ENCODE peak calls at places on chromosome 17, in six cellular contexts. Q, R, K, W, C and Y are unnamed samples.

GRCh38 chr17:77392376-77393273 is 251.9 kb downstream of the SEC14L1 start:
- DNase-seq in C (no peak), R (no peak), Q (peak), K (peak), W (no peak), Y (peak)

GRCh38 chr17:71423871-71424546 is 696.8 kb upstream of the SOX9 start:
- DNase-seq in Q (no peak), C (peak), K (no peak), W (no peak), R (peak), Y (no peak)

GRCh38 chr17:37310940-37311339 is 64.8 kb upstream of the C17orf78 start:
- DNase-seq in R (no peak), C (peak), K (no peak), W (no peak), Q (no peak), Y (no peak)

GRCh38 chr17:8964801-8965393 is 610 bp downstream of the PIK3R5 start:
- DNase-seq in K (no peak), W (peak), C (no peak), R (no peak), Q (peak), Y (no peak)

GRCh38 chr17:76426853-76427252 is 26.1 kb downstream of the UBE2O start:
- DNase-seq in K (no peak), W (no peak), C (no peak), R (no peak), Q (no peak), Y (no peak)

GRCh38 chr17:50100480-50100883 is 5.3 kb downstream of the PDK2 start:
- DNase-seq in C (no peak), Q (no peak), R (no peak), W (no peak), K (no peak), Y (no peak)

GRCh38 chr17:66967867-66968543 is 3.5 kb downstream of the CACNG4 start:
- DNase-seq in Q (no peak), K (no peak), C (no peak), W (no peak), R (no peak), Y (no peak)

GRCh38 chr17:67011527-67012175 is 32.7 kb upstream of the CACNG1 start:
- DNase-seq in K (no peak), W (no peak), Q (no peak), R (no peak), C (no peak), Y (no peak)

GRCh38 chr17:48246623-48247022 is 139.1 kb downstream of the SNX11 start:
- DNase-seq in R (no peak), C (no peak), K (no peak), Q (no peak), W (no peak), Y (no peak)

GRCh38 chr17:10105513-10106001 is 92.8 kb downstream of the GAS7 start:
- DNase-seq in Q (no peak), K (no peak), R (peak), C (no peak), W (no peak), Y (peak)

GRCh38 chr17:18020971-18021370 is 18.0 kb downstream of the ATPAF2 start:
- DNase-seq in Q (no peak), K (no peak), C (no peak), R (no peak), W (no peak), Y (no peak)

GRCh38 chr17:4738136-4739121 is 1.2 kb upstream of the ZMYND15 start:
- DNase-seq in C (no peak), Q (no peak), K (no peak), W (peak), R (no peak), Y (no peak)

GRCh38 chr17:80259642-80260535 is 763 bp upstream of the RNF213 start:
- DNase-seq in R (peak), C (peak), W (peak), Q (peak), K (peak), Y (peak)

GRCh38 chr17:56540791-56541190 is 52.7 kb upstream of the NOG start:
- DNase-seq in Q (no peak), K (no peak), C (no peak), W (no peak), R (no peak), Y (no peak)

GRCh38 chr17:40542562-40543411 is 22.5 kb downstream of the CCR7 start:
- DNase-seq in K (peak), Q (peak), W (no peak), R (peak), C (peak), Y (peak)

GRCh38 chr17:48555183-48555615 is 10.3 kb upstream of the HOXB2 start:
- DNase-seq in W (no peak), C (peak), Q (no peak), K (no peak), R (peak), Y (no peak)

GRCh38 chr17:8406174-8406573 is 8.5 kb upstream of the RNF222 start:
- DNase-seq in C (no peak), K (no peak), Q (no peak), R (no peak), W (no peak), Y (no peak)

GRCh38 chr17:64638552-64639198 is 23.4 kb downstream of the SMURF2 start:
- DNase-seq in R (peak), K (no peak), W (no peak), Q (no peak), C (no peak), Y (no peak)

GRCh38 chr17:79997004-79997673 is 38.5 kb downstream of the TBC1D16 start:
- DNase-seq in R (no peak), Q (peak), W (peak), K (no peak), C (no peak), Y (no peak)

GRCh38 chr17:72334205-72334604 is 213.4 kb downstream of the SOX9 start:
- DNase-seq in W (no peak), K (no peak), C (no peak), Q (no peak), R (peak), Y (no peak)

GRCh38 chr17:4908301-4908700 is 5.4 kb upstream of the CHRNE start:
- DNase-seq in R (no peak), C (peak), W (no peak), Q (peak), K (peak), Y (no peak)

GRCh38 chr17:47962901-47963300 is 5.2 kb upstream of the PRR15L start:
- DNase-seq in W (no peak), Q (no peak), R (no peak), C (no peak), K (no peak), Y (no peak)

GRCh38 chr17:55149485-55149884 is 115.3 kb upstream of the HLF start:
- DNase-seq in W (no peak), K (no peak), R (no peak), C (no peak), Q (no peak), Y (no peak)

GRCh38 chr17:49227436-49228261 is 2.9 kb downstream of the PHOSPHO1 start:
- DNase-seq in K (peak), R (peak), C (peak), Q (peak), W (peak), Y (peak)

GRCh38 chr17:44859701-44860100 is 12.0 kb downstream of the HIGD1B start:
- DNase-seq in W (no peak), R (no peak), K (no peak), Q (no peak), C (no peak), Y (no peak)

GRCh38 chr17:81254955-81255717 is 16.0 kb downstream of the NDUFAF8 start:
- DNase-seq in R (peak), C (peak), K (peak), W (no peak), Q (peak), Y (peak)

GRCh38 chr17:51499906-51500305 is 239.6 kb downstream of the UTP18 start:
- DNase-seq in R (no peak), W (no peak), K (no peak), C (no peak), Q (no peak), Y (no peak)

GRCh38 chr17:14197582-14197981 is 39.1 kb downstream of the CDRT15 start:
- DNase-seq in Q (peak), R (no peak), K (no peak), W (peak), C (no peak), Y (no peak)

GRCh38 chr17:11094377-11094776 is 146.6 kb upstream of the SHISA6 start:
- DNase-seq in Q (no peak), C (no peak), W (no peak), R (no peak), K (no peak), Y (no peak)

GRCh38 chr17:78717431-78717980 is 64.6 kb downstream of the CYTH1 start:
- DNase-seq in K (no peak), R (peak), W (no peak), C (peak), Q (no peak), Y (peak)

GRCh38 chr17:76414334-76415295 is 30.2 kb downstream of the SPHK1 start:
- DNase-seq in Q (no peak), R (peak), K (peak), C (peak), W (no peak), Y (peak)

GRCh38 chr17:40167685-40168261 is 9.5 kb upstream of the RAPGEFL1 start:
- DNase-seq in K (no peak), R (no peak), W (no peak), Q (no peak), C (no peak), Y (no peak)

GRCh38 chr17:35082073-35082657 is 18.7 kb upstream of the RFFL start:
- DNase-seq in Q (no peak), C (peak), K (no peak), R (peak), W (no peak), Y (no peak)

GRCh38 chr17:21039839-21040575 is 2.8 kb downstream of the USP22 start:
- DNase-seq in R (peak), Q (no peak), C (peak), W (no peak), K (no peak), Y (no peak)

GRCh38 chr17:45127209-45127582 is 5.1 kb downstream of the PLCD3 start:
- DNase-seq in W (no peak), C (no peak), R (no peak), K (no peak), Q (no peak), Y (no peak)

GRCh38 chr17:75763613-75764416 is 1.2 kb downstream of the GALK1 start:
- DNase-seq in C (no peak), Q (no peak), R (no peak), K (peak), W (no peak), Y (no peak)

GRCh38 chr17:223723-224471 is 42.4 kb upstream of the DOC2B start:
- DNase-seq in K (peak), R (no peak), W (no peak), C (no peak), Q (peak), Y (no peak)